ENCODE peak calls at places on chromosomes 12 and 14, in four cellular contexts. X is body of pancreas; M is dorsolateral prefrontal cortex; Z is CD4-positive, alpha-beta memory T cell. S is an unnamed sample.

GRCh38 chr12:21296751-21297406 is 37.8 kb downstream of the SLCO1A2 start:
- DNase-seq in Z (peak; percentile 15), M (no peak), X (no peak), S (peak; percentile 21)

GRCh38 chr14:95314609-95315008 is 5.1 kb downstream of the CLMN start:
- DNase-seq in Z (no peak), X (peak; percentile 66), M (no peak), S (no peak)

GRCh38 chr12:79420146-79420618 is 270.6 kb downstream of the PAWR start:
- DNase-seq in Z (no peak), M (no peak), X (peak; percentile 15), S (peak; percentile 17)

GRCh38 chr12:28409892-28410291 is 219.6 kb downstream of the CCDC91 start:
- DNase-seq in Z (no peak), M (no peak), X (no peak), S (no peak)

GRCh38 chr12:11839093-11839641 is 189.7 kb downstream of the ETV6 start:
- DNase-seq in Z (no peak), X (peak; percentile 73), M (no peak), S (peak; percentile 62)

GRCh38 chr12:109952873-109953272 is 43.3 kb downstream of the GIT2 start:
- DNase-seq in M (no peak), X (no peak), Z (no peak), S (no peak)

GRCh38 chr14:23513466-23514008 is 38.0 kb downstream of the ZFHX2 start:
- DNase-seq in Z (no peak), X (no peak), M (no peak), S (no peak)

GRCh38 chr14:102908766-102909455 is 13.6 kb upstream of the AMN start:
- DNase-seq in X (no peak), M (no peak), Z (no peak), S (no peak)

GRCh38 chr12:93323625-93324165 is 54.0 kb upstream of the NUDT4 start:
- DNase-seq in X (no peak), Z (no peak), M (no peak), S (no peak)

GRCh38 chr12:124786065-124786964 is 77.3 kb downstream of the SCARB1 start:
- DNase-seq in X (peak; percentile 71), M (peak; percentile 92), Z (no peak), S (peak; percentile 75)

GRCh38 chr12:78559441-78559840 is 305.1 kb upstream of the SYT1 start:
- DNase-seq in M (no peak), Z (no peak), X (no peak), S (no peak)

GRCh38 chr14:100712490-100712889 is 14.2 kb upstream of the DLK1 start:
- DNase-seq in Z (no peak), X (peak; percentile 88), M (no peak), S (no peak)

GRCh38 chr14:61525293-61526011 is 169.9 kb upstream of the HIF1A start:
- DNase-seq in Z (peak; percentile 34), M (no peak), X (peak; percentile 86), S (peak; percentile 93)

GRCh38 chr14:102362084-102362483 is 606 bp downstream of the CINP start:
- DNase-seq in X (no peak), M (no peak), Z (no peak), S (no peak)

GRCh38 chr12:85504164-85504563 is 224.1 kb downstream of the ALX1 start:
- DNase-seq in M (no peak), X (no peak), Z (no peak), S (no peak)

GRCh38 chr14:85528882-85529585 is 910 bp upstream of the FLRT2 start:
- DNase-seq in X (no peak), M (no peak), Z (no peak), S (no peak)

GRCh38 chr12:46664771-46665287 is 161.0 kb downstream of the SLC38A4 start:
- DNase-seq in M (no peak), X (no peak), Z (no peak), S (no peak)

GRCh38 chr12:64566122-64566521 is 44.2 kb upstream of the RASSF3 start:
- DNase-seq in Z (no peak), X (no peak), M (no peak), S (no peak)

GRCh38 chr14:103625361-103626095 is 3.5 kb upstream of the KLC1 start:
- DNase-seq in Z (peak; percentile 65), M (no peak), X (no peak), S (no peak)

GRCh38 chr12:13591488-13591887 is 389.9 kb downstream of the GRIN2B start:
- DNase-seq in Z (no peak), X (no peak), M (no peak), S (no peak)

GRCh38 chr12:94025730-94026129 is 122.6 kb upstream of the PLXNC1 start:
- DNase-seq in X (no peak), M (no peak), Z (no peak), S (peak; percentile 57)

GRCh38 chr14:82806016-82806415 is 1272.4 kb upstream of the SEL1L start:
- DNase-seq in X (no peak), M (no peak), Z (no peak), S (no peak)

GRCh38 chr12:33488036-33488435 is 48.4 kb upstream of the SYT10 start:
- DNase-seq in X (no peak), M (no peak), Z (no peak), S (no peak)

GRCh38 chr14:58430156-58430555 is 2.6 kb downstream of the KIAA0586 start:
- DNase-seq in Z (no peak), M (no peak), X (no peak), S (no peak)

GRCh38 chr12:4954632-4955354 is 45.1 kb downstream of the KCNA1 start:
- DNase-seq in M (no peak), Z (no peak), X (no peak), S (no peak)
- H3K27me3 ChIP-seq in M (no peaks in the 10 kb centered on the region), Z (no peaks in the 10 kb centered on the region), X (no peaks in the 10 kb centered on the region), S (peaks cover 3% of the 10 kb centered on the region)

DNA sequence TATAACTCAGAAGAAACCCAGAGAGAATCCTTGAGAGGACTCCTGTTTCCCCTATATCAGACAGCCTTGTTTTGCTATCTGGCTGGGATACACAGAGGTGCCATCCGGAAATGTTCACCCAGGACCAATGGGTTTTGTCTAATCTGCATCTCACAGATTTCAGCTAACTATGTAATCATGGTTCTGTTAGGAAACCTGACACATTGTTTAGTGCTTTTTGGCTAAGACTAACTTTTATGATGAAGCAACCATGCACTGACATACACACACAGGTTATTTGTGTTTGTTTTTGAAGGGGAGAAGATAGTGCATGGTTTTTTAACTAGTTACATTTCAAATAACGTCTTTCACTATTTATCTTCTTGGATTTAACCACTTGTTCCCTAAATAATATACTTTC is 245.2 kb downstream of the AKAP6 start:
- DNase-seq in X (no peak), M (no peak), Z (no peak), S (no peak)
- H3K27me3 ChIP-seq in X (no peaks in the 10 kb centered on the region), M (no peaks in the 10 kb centered on the region), Z (no peaks in the 10 kb centered on the region), S (no peaks in the 10 kb centered on the region)

GRCh38 chr14:72894623-72895378 is 900 bp upstream of the DPF3 start:
- DNase-seq in Z (peak; percentile 13), M (no peak), X (peak; percentile 33), S (peak; percentile 41)
- H3K27me3 ChIP-seq in Z (peaks cover 9% of the 10 kb centered on the region), M (no peaks in the 10 kb centered on the region), X (no peaks in the 10 kb centered on the region), S (no peaks in the 10 kb centered on the region)

GRCh38 chr12:57240069-57240921 is 10.7 kb downstream of the STAC3 start:
- DNase-seq in Z (peak; percentile 79), X (peak; percentile 53), M (peak; percentile 82), S (no peak)
- H3K27me3 ChIP-seq in Z (peaks cover 43% of the 10 kb centered on the region), X (peaks cover 22% of the 10 kb centered on the region), M (no peaks in the 10 kb centered on the region), S (peaks cover 43% of the 10 kb centered on the region)

GRCh38 chr12:114686421-114687268 is 2.7 kb upstream of the TBX3 start:
- DNase-seq in X (no peak), M (no peak), Z (no peak), S (no peak)
- H3K27me3 ChIP-seq in X (peaks cover 48% of the 10 kb centered on the region), M (peaks cover 92% of the 10 kb centered on the region), Z (peaks cover 63% of the 10 kb centered on the region), S (no peaks in the 10 kb centered on the region)

GRCh38 chr12:6775775-6776174 is 3.5 kb downstream of the LAG3 start:
- DNase-seq in Z (no peak), X (no peak), M (no peak), S (no peak)

GRCh38 chr12:6775185-6775770 is 3.0 kb downstream of the LAG3 start:
- DNase-seq in X (no peak), Z (no peak), M (no peak), S (no peak)

GRCh38 chr12:6772729-6773661 is 675 bp downstream of the LAG3 start:
- DNase-seq in M (no peak), X (no peak), Z (no peak), S (no peak)

GRCh38 chr12:6773662-6774351 is 1.5 kb downstream of the LAG3 start:
- DNase-seq in X (no peak), M (no peak), Z (no peak), S (no peak)

GRCh38 chr12:6774557-6775062 is 2.3 kb downstream of the LAG3 start:
- DNase-seq in Z (peak; percentile 43), X (no peak), M (no peak), S (no peak)
- H3K27me3 ChIP-seq in Z (peaks cover 17% of the 10 kb centered on the region), X (no peaks in the 10 kb centered on the region), M (no peaks in the 10 kb centered on the region), S (no peaks in the 10 kb centered on the region)